ENCODE peak calls at places on chromosome 4, in six cellular contexts. T is WTC11; I is activated B cell treated with CpG ODN at 0.5 μM for 24 hours; V is CD4-positive, alpha-beta T cell; K is K562; B is GM12865. D is an unnamed sample.

GRCh38 chr4:166140951-166141350 is 267.9 kb downstream of the TLL1 start:
- DNase-seq in K (no peak), V (no peak), I (no peak), B (no peak), T (no peak), D (no peak)

GRCh38 chr4:184096561-184097239 is 121.0 kb downstream of the ENPP6 start:
- DNase-seq in T (no peak), B (no peak), K (no peak), I (no peak), V (no peak), D (no peak)

GRCh38 chr4:81715335-81715734 is 243.6 kb upstream of the RASGEF1B start:
- DNase-seq in B (no peak), K (no peak), T (peak), I (no peak), V (no peak), D (no peak)

GRCh38 chr4:170931326-170931725 is 841.6 kb upstream of the AADAT start:
- DNase-seq in T (no peak), B (no peak), K (no peak), V (no peak), I (no peak), D (no peak)

GRCh38 chr4:122119739-122120138 is 32.4 kb upstream of the BLTP1 start:
- DNase-seq in I (no peak), B (no peak), K (no peak), T (no peak), V (no peak), D (no peak)

GRCh38 chr4:27881705-27882104 is 1021.1 kb downstream of the STIM2 start:
- DNase-seq in K (no peak), V (no peak), T (no peak), B (no peak), I (no peak), D (no peak)

GRCh38 chr4:48905363-48906015 is 1.1 kb downstream of the OCIAD2 start:
- DNase-seq in K (peak), T (no peak), V (no peak), I (no peak), B (no peak), D (no peak)

GRCh38 chr4:133624744-133625143 is 475.6 kb downstream of the PCDH10 start:
- DNase-seq in V (no peak), T (peak), B (no peak), K (peak), I (no peak), D (no peak)

GRCh38 chr4:158778065-158778711 is 9.4 kb downstream of the FNIP2 start:
- DNase-seq in T (no peak), V (no peak), I (no peak), K (no peak), B (peak), D (no peak)

GRCh38 chr4:106898621-106899230 is 137.4 kb downstream of the DKK2 start:
- DNase-seq in K (peak), B (peak), I (no peak), V (no peak), T (peak), D (no peak)

GRCh38 chr4:82994834-82995233 is 15.8 kb downstream of the LIN54 start:
- DNase-seq in V (no peak), B (no peak), K (no peak), I (no peak), T (no peak), D (no peak)

GRCh38 chr4:138870739-138871633 is 144.6 kb upstream of the NOCT start:
- DNase-seq in T (peak), I (no peak), B (peak), V (peak), K (peak), D (peak)

GRCh38 chr4:8303485-8304281 is 34.1 kb downstream of the HTRA3 start:
- DNase-seq in I (no peak), T (no peak), B (no peak), V (no peak), K (peak), D (peak)

GRCh38 chr4:123869517-123870282 is 473.1 kb downstream of the SPRY1 start:
- DNase-seq in K (no peak), T (no peak), B (no peak), I (no peak), V (no peak), D (no peak)

GRCh38 chr4:52718123-52718522 is 33.1 kb downstream of the ERVMER34-1 start:
- DNase-seq in I (no peak), K (no peak), T (no peak), V (no peak), B (peak), D (no peak)

GRCh38 chr4:174554329-174554728 is 32.0 kb upstream of the HPGD start:
- DNase-seq in I (no peak), K (no peak), V (no peak), B (no peak), T (no peak), D (no peak)

GRCh38 chr4:37780444-37781133 is 45.9 kb upstream of the PGM2 start:
- DNase-seq in I (no peak), V (peak), T (no peak), B (peak), K (no peak), D (no peak)

GRCh38 chr4:69773443-69773842 is 13.0 kb upstream of the SULT1B1 start:
- DNase-seq in K (no peak), T (no peak), B (no peak), I (no peak), V (no peak), D (no peak)

GRCh38 chr4:39335566-39335965 is 30.6 kb downstream of the RFC1 start:
- DNase-seq in K (no peak), I (no peak), T (no peak), V (no peak), B (no peak), D (no peak)

GRCh38 chr4:129179276-129179675 is 83.3 kb downstream of the C4orf33 start:
- DNase-seq in T (no peak), B (no peak), V (no peak), I (no peak), K (no peak), D (no peak)

GRCh38 chr4:22190855-22191254 is 242.3 kb upstream of the KCNIP4 start:
- DNase-seq in K (no peak), V (no peak), I (no peak), T (no peak), B (no peak), D (no peak)

GRCh38 chr4:170049793-170050192 is 23.6 kb upstream of the MFAP3L start:
- DNase-seq in K (no peak), V (no peak), T (no peak), B (no peak), I (no peak), D (no peak)

DNA sequence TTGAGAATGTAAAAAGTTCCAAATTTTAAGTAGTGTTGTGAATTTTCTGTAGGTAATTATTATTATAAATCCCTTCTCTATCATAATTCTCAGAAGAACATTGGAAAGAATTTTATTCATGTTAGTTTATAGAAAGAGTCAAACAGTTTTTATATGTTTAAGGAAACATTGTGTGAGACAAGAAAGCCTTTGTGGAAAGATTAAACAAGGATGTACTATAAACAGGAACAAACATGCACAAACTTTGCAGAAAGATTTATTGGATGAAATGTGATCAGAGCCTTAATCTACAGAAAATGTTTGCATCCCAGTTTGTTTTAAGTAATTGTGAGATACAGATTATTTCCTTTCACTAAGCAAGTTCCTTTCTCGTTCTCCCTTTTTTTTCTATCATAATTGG is 129.3 kb downstream of the SLC4A4 start:
- DNase-seq in V (no peak), K (no peak), T (no peak), B (no peak), I (no peak), D (no peak)
- TF ChIP-seq CTCF in V (no peak), K (no peak), T (no peak), B (no peak), I (no peak), D (no peak)

GRCh38 chr4:155208258-155209054 is at the start of gene NPY2R:
- DNase-seq in B (no peak), I (no peak), V (no peak), T (peak), K (no peak), D (no peak)
- TF ChIP-seq CTCF in B (no peak), I (no peak), V (no peak), T (peak), K (no peak), D (no peak)

DNA sequence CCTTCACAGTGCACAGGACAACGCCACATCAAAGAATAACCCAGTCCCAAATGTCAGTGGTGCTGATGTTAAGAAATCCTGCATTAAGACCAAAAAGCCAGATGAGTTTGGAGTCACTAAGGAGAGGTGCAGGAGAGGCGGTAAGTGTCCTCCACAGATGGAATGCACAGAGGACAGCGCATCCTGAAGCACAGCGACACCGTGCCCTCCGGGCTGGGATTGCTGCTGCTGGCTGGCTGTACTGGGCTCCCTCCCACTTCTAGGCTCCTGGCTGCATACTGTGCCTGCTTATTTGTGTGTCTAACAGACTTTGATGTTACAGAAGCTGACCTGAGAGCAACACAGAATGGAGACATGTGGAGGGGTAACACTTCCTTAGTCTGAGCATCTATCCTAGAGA is 325.6 kb upstream of the BOD1L1 start:
- DNase-seq in K (no peak), V (no peak), T (no peak), I (no peak), B (no peak), D (no peak)
- TF ChIP-seq CTCF in K (no peak), V (no peak), T (no peak), I (no peak), B (no peak), D (no peak)

GRCh38 chr4:156255608-156256007 is 301.9 kb upstream of the CTSO start:
- DNase-seq in B (no peak), K (no peak), I (no peak), V (no peak), T (no peak), D (no peak)

DNA sequence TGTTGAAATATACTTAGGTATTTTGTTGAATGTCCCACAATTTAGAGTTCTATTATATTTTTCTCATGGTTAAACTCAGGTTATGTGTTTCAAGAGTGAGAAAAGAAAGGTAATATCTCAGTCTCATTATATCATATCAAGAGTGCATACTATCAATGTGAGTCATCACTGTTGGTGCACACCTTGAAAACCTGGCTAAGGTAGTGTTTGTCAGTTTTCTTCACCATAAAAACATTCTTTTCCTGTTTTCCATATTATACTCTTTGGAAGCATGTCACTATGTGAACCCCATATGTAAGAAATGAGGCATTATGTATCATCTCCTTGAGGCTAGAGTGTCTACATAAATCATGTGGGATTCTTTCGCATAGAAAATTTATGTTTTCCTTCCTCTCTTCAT is 307.6 kb upstream of the CTSO start:
- DNase-seq in K (no peak), T (no peak), I (no peak), B (no peak), V (no peak), D (no peak)
- TF ChIP-seq CTCF in K (no peak), T (no peak), I (no peak), B (no peak), V (no peak), D (no peak)

D was measured in CD14-positive monocyte.